ENCODE peak calls at places on chromosome 20, in ten cellular contexts. P is lung microvascular endothelial cell, M is mesenteric fat pad, O is cardiac fibroblast, D is ascending aorta, B is HT1080, Q is renal cortical epithelial cell, R is nephron progenitor cell, H is HCT116, J is ELR. V is an unnamed sample.

GRCh38 chr20:43974665-43975064 is 60.0 kb downstream of the TOX2 start:
- DNase-seq in Q (no peak), P (no peak), H (no peak), D (no peak), B (no peak), R (no peak), O (no peak), M (no peak), J (no peak), V (no peak)

GRCh38 chr20:59818911-59819310 is 114.5 kb downstream of the SYCP2 start:
- DNase-seq in R (no peak), B (no peak), H (no peak), Q (no peak), O (no peak), P (no peak), D (no peak), M (no peak), J (no peak), V (no peak)

GRCh38 chr20:34506480-34506879 is 9.7 kb upstream of the DYNLRB1 start:
- DNase-seq in B (no peak), R (no peak), M (no peak), D (no peak), P (no peak), Q (no peak), H (no peak), J (no peak), O (peak), V (no peak)

GRCh38 chr20:11108102-11108842 is 434.5 kb upstream of the JAG1 start:
- DNase-seq in D (peak), H (no peak), B (no peak), P (no peak), Q (no peak), M (no peak), J (no peak), R (no peak), O (peak), V (no peak)

GRCh38 chr20:37574199-37574890 is 46.7 kb upstream of the BLCAP start:
- DNase-seq in R (no peak), Q (no peak), D (peak), J (peak), P (no peak), H (no peak), M (peak), O (no peak), B (no peak), V (no peak)

GRCh38 chr20:5910192-5910591 is 40.1 kb downstream of the TRMT6 start:
- DNase-seq in J (no peak), P (no peak), R (no peak), H (no peak), Q (no peak), O (no peak), D (no peak), B (no peak), M (no peak), V (no peak)

GRCh38 chr20:12207875-12208274 is 290.2 kb downstream of the BTBD3 start:
- DNase-seq in M (no peak), P (peak), H (peak), Q (peak), J (peak), O (peak), R (peak), B (peak), D (no peak), V (peak)

GRCh38 chr20:58294497-58295455 is 14.7 kb upstream of the RAB22A start:
- DNase-seq in H (no peak), P (no peak), J (peak), Q (peak), D (no peak), R (no peak), M (no peak), B (no peak), O (no peak), V (no peak)

GRCh38 chr20:46117704-46118467 is at the start of gene CD40:
- DNase-seq in B (peak), H (peak), D (peak), M (peak), P (peak), O (peak), R (peak), Q (peak), J (peak), V (peak)

GRCh38 chr20:50804453-50805348 is 9.8 kb downstream of the BCAS4 start:
- DNase-seq in P (no peak), H (no peak), O (no peak), D (no peak), R (no peak), B (no peak), J (no peak), Q (no peak), M (no peak), V (no peak)

GRCh38 chr20:16049478-16050093 is 523.7 kb downstream of the KIF16B start:
- DNase-seq in D (no peak), P (no peak), B (no peak), M (no peak), Q (no peak), O (no peak), R (no peak), J (no peak), H (no peak), V (no peak)

GRCh38 chr20:57475388-57476072 is 49.4 kb downstream of the CTCFL start:
- DNase-seq in J (no peak), Q (no peak), D (peak), H (no peak), B (no peak), P (no peak), O (no peak), M (peak), R (no peak), V (no peak)

GRCh38 chr20:63475209-63475608 is 2.8 kb upstream of the KCNQ2 start:
- DNase-seq in H (no peak), D (no peak), B (peak), P (peak), R (peak), M (no peak), Q (peak), O (peak), J (peak), V (peak)